ENCODE peak calls at places on chromosomes 3 and 15, in seven cellular contexts. One of them, this sample, is unnamed. For H3K4me1, the result is how much of the 10 kb centered on the place peaks cover.

GRCh38 chr15:74725845-74726773 is 781 bp upstream of the CYP1A1 start:
- DNase-seq in trophoblast cell: peak
- DNase-seq in H1: no peak
- DNase-seq in IMR-90: no peak
- DNase-seq in H9: peak
- DNase-seq in mesendoderm: peak
- DNase-seq in mesenchymal stem cell: peak
- DNase-seq in this sample: peak

GRCh38 chr3:184745526-184745925 is 33.7 kb upstream of the MAGEF1 start:
- DNase-seq in H9: no peak
- DNase-seq in mesendoderm: no peak
- DNase-seq in H1: no peak
- DNase-seq in trophoblast cell: no peak
- DNase-seq in IMR-90: no peak
- DNase-seq in mesenchymal stem cell: no peak
- DNase-seq in this sample: no peak

GRCh38 chr3:142934897-142935269 is 28.6 kb downstream of the PAQR9 start:
- DNase-seq in mesenchymal stem cell: no peak
- DNase-seq in mesendoderm: no peak
- DNase-seq in IMR-90: no peak
- DNase-seq in H1: no peak
- DNase-seq in H9: no peak
- DNase-seq in trophoblast cell: no peak
- DNase-seq in this sample: no peak

GRCh38 chr3:189787622-189788021 is 156.4 kb downstream of the TP63 start:
- DNase-seq in mesendoderm: no peak
- DNase-seq in H9: no peak
- DNase-seq in IMR-90: peak
- DNase-seq in H1: no peak
- DNase-seq in trophoblast cell: peak
- DNase-seq in mesenchymal stem cell: no peak
- DNase-seq in this sample: no peak

GRCh38 chr3:196563721-196564225 is 4.6 kb downstream of the WDR53 start:
- DNase-seq in mesenchymal stem cell: peak
- DNase-seq in H1: no peak
- DNase-seq in IMR-90: peak
- DNase-seq in H9: no peak
- DNase-seq in trophoblast cell: no peak
- DNase-seq in mesendoderm: no peak
- DNase-seq in this sample: no peak

GRCh38 chr3:167184511-167184910 is 195.6 kb downstream of the ZBBX start:
- DNase-seq in mesenchymal stem cell: no peak
- DNase-seq in H1: no peak
- DNase-seq in H9: peak
- DNase-seq in trophoblast cell: peak
- DNase-seq in mesendoderm: peak
- DNase-seq in IMR-90: no peak
- DNase-seq in this sample: no peak

GRCh38 chr3:4741404-4742307 is 237.6 kb upstream of the BHLHE40 start:
- DNase-seq in IMR-90: peak
- DNase-seq in H9: no peak
- DNase-seq in trophoblast cell: peak
- DNase-seq in mesendoderm: peak
- DNase-seq in H1: no peak
- DNase-seq in mesenchymal stem cell: peak
- DNase-seq in this sample: no peak

GRCh38 chr3:80014576-80014975 is 246.8 kb upstream of the ROBO1 start:
- DNase-seq in H1: no peak
- DNase-seq in H9: no peak
- DNase-seq in trophoblast cell: peak
- DNase-seq in mesendoderm: no peak
- DNase-seq in mesenchymal stem cell: no peak
- DNase-seq in IMR-90: no peak
- DNase-seq in this sample: no peak

GRCh38 chr3:188553569-188553968 is 399.6 kb downstream of the LPP start:
- DNase-seq in mesendoderm: peak
- DNase-seq in trophoblast cell: no peak
- DNase-seq in mesenchymal stem cell: peak
- DNase-seq in IMR-90: no peak
- DNase-seq in H1: no peak
- DNase-seq in H9: no peak
- DNase-seq in this sample: no peak

GRCh38 chr3:46858456-46858855 is 4.8 kb downstream of the MYL3 start:
- DNase-seq in trophoblast cell: no peak
- DNase-seq in mesendoderm: no peak
- DNase-seq in mesenchymal stem cell: no peak
- DNase-seq in IMR-90: no peak
- DNase-seq in H1: no peak
- DNase-seq in H9: no peak
- DNase-seq in this sample: no peak

GRCh38 chr3:106208979-106209378 is 340.2 kb upstream of the CBLB start:
- DNase-seq in mesenchymal stem cell: no peak
- DNase-seq in IMR-90: peak
- DNase-seq in H9: no peak
- DNase-seq in mesendoderm: no peak
- DNase-seq in H1: no peak
- DNase-seq in trophoblast cell: no peak
- DNase-seq in this sample: no peak

GRCh38 chr3:136733317-136733833 is 18.8 kb downstream of the STAG1 start:
- DNase-seq in IMR-90: peak
- DNase-seq in trophoblast cell: no peak
- DNase-seq in mesendoderm: no peak
- DNase-seq in H1: no peak
- DNase-seq in mesenchymal stem cell: no peak
- DNase-seq in H9: no peak
- DNase-seq in this sample: no peak

GRCh38 chr3:32937331-32937730 is 14.1 kb upstream of the CCR4 start:
- DNase-seq in trophoblast cell: no peak
- DNase-seq in IMR-90: no peak
- DNase-seq in H9: peak
- DNase-seq in mesenchymal stem cell: peak
- DNase-seq in H1: no peak
- DNase-seq in mesendoderm: no peak
- DNase-seq in this sample: no peak

GRCh38 chr15:73345658-73346057 is 23.1 kb downstream of the HCN4 start:
- DNase-seq in H1: no peak
- DNase-seq in mesendoderm: no peak
- DNase-seq in IMR-90: no peak
- DNase-seq in H9: no peak
- DNase-seq in trophoblast cell: no peak
- DNase-seq in mesenchymal stem cell: no peak
- DNase-seq in this sample: no peak

GRCh38 chr15:97114900-97115763 is 784.6 kb downstream of the NR2F2 start:
- DNase-seq in H1: no peak
- DNase-seq in mesendoderm: peak
- DNase-seq in H9: no peak
- DNase-seq in IMR-90: no peak
- DNase-seq in mesenchymal stem cell: no peak
- DNase-seq in trophoblast cell: no peak
- DNase-seq in this sample: no peak

GRCh38 chr15:53072077-53072476 is 281.9 kb upstream of the ONECUT1 start:
- DNase-seq in H1: peak
- DNase-seq in IMR-90: peak
- DNase-seq in mesenchymal stem cell: peak
- DNase-seq in H9: peak
- DNase-seq in mesendoderm: peak
- DNase-seq in trophoblast cell: peak
- DNase-seq in this sample: peak

GRCh38 chr15:78040653-78041244 is 36.8 kb downstream of the TBC1D2B start:
- DNase-seq in trophoblast cell: no peak
- DNase-seq in mesendoderm: no peak
- DNase-seq in mesenchymal stem cell: no peak
- DNase-seq in H1: no peak
- DNase-seq in IMR-90: no peak
- DNase-seq in H9: no peak
- DNase-seq in this sample: no peak

GRCh38 chr3:160448845-160449659 is 534 bp downstream of the TRIM59 start:
- DNase-seq in H9: no peak
- DNase-seq in mesendoderm: no peak
- DNase-seq in H1: no peak
- DNase-seq in mesenchymal stem cell: peak
- DNase-seq in IMR-90: peak
- DNase-seq in trophoblast cell: no peak
- DNase-seq in this sample: peak

GRCh38 chr3:129439381-129439816 is 349 bp downstream of the MBD4 start:
- DNase-seq in trophoblast cell: peak
- DNase-seq in mesendoderm: peak
- DNase-seq in H9: no peak
- DNase-seq in H1: no peak
- DNase-seq in IMR-90: no peak
- DNase-seq in mesenchymal stem cell: peak
- DNase-seq in this sample: no peak

GRCh38 chr3:177284383-177284881 is 87.2 kb upstream of the TBL1XR1 start:
- DNase-seq in IMR-90: peak
- DNase-seq in H1: peak
- DNase-seq in trophoblast cell: peak
- DNase-seq in H9: peak
- DNase-seq in mesenchymal stem cell: peak
- DNase-seq in mesendoderm: peak
- DNase-seq in this sample: no peak

GRCh38 chr3:138296639-138297038 is 33.0 kb downstream of the NME9 start:
- DNase-seq in mesenchymal stem cell: no peak
- DNase-seq in mesendoderm: no peak
- DNase-seq in trophoblast cell: no peak
- DNase-seq in H1: no peak
- DNase-seq in IMR-90: no peak
- DNase-seq in H9: no peak
- DNase-seq in this sample: no peak

GRCh38 chr3:52268036-52268435 is 10.4 kb downstream of the WDR82 start:
- DNase-seq in H9: no peak
- DNase-seq in mesenchymal stem cell: no peak
- DNase-seq in mesendoderm: no peak
- DNase-seq in H1: no peak
- DNase-seq in trophoblast cell: peak
- DNase-seq in IMR-90: no peak
- DNase-seq in this sample: no peak

GRCh38 chr15:72189250-72189902 is 8.2 kb downstream of the GRAMD2A start:
- DNase-seq in trophoblast cell: no peak
- DNase-seq in mesendoderm: no peak
- DNase-seq in IMR-90: no peak
- DNase-seq in H1: no peak
- DNase-seq in mesenchymal stem cell: no peak
- DNase-seq in H9: no peak
- DNase-seq in this sample: no peak

GRCh38 chr15:58628206-58629057 is 121.1 kb downstream of the ADAM10 start:
- DNase-seq in IMR-90: no peak
- DNase-seq in mesenchymal stem cell: peak
- DNase-seq in trophoblast cell: no peak
- DNase-seq in H9: no peak
- DNase-seq in mesendoderm: no peak
- DNase-seq in H1: no peak
- DNase-seq in this sample: no peak

GRCh38 chr3:98797905-98798304 is 34.8 kb downstream of the ST3GAL6 start:
- DNase-seq in H9: no peak
- DNase-seq in mesendoderm: no peak
- DNase-seq in mesenchymal stem cell: no peak
- DNase-seq in trophoblast cell: no peak
- DNase-seq in H1: no peak
- DNase-seq in IMR-90: no peak
- DNase-seq in this sample: no peak

GRCh38 chr15:81338422-81339007 is 14.6 kb upstream of the STARD5 start:
- DNase-seq in mesendoderm: no peak
- DNase-seq in mesenchymal stem cell: peak
- DNase-seq in H9: no peak
- DNase-seq in trophoblast cell: peak
- DNase-seq in H1: no peak
- DNase-seq in IMR-90: peak
- DNase-seq in this sample: no peak

GRCh38 chr3:121942116-121942786 is 48.0 kb downstream of the SLC15A2 start:
- DNase-seq in IMR-90: peak
- DNase-seq in trophoblast cell: peak
- DNase-seq in H9: no peak
- DNase-seq in mesenchymal stem cell: no peak
- DNase-seq in mesendoderm: no peak
- DNase-seq in H1: no peak
- DNase-seq in this sample: no peak

GRCh38 chr3:65473746-65474145 is 565.0 kb downstream of the MAGI1 start:
- DNase-seq in trophoblast cell: peak
- DNase-seq in H9: no peak
- DNase-seq in IMR-90: peak
- DNase-seq in mesenchymal stem cell: no peak
- DNase-seq in H1: no peak
- DNase-seq in mesendoderm: no peak
- DNase-seq in this sample: no peak

GRCh38 chr3:71491141-71491752 is 92.3 kb downstream of the FOXP1 start:
- DNase-seq in IMR-90: no peak
- DNase-seq in H1: no peak
- DNase-seq in mesendoderm: no peak
- DNase-seq in H9: no peak
- DNase-seq in trophoblast cell: no peak
- DNase-seq in mesenchymal stem cell: no peak
- DNase-seq in this sample: no peak

DNA sequence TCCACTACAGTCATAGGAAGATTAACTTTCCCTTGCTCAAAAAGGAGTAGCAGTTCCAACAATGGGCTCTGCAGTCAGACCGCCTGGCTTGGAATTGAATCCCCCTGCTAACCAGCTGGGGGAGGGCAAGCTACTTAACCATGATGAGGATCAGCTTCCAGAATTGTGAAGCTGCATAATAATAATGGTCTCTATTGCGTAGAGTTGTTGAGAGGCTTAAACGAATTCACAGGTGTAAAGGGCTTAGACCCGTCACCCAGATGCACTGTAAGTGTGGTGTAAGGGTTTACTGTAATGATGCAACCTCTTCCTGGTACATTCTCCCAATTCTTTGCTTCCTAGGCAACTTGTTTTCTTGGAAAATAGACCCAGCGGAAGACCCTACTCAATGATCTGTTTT is 185.3 kb upstream of the RGMA start:
- DNase-seq in mesendoderm: peak
- DNase-seq in trophoblast cell: peak
- DNase-seq in mesenchymal stem cell: no peak
- DNase-seq in H9: no peak
- DNase-seq in IMR-90: no peak
- DNase-seq in H1: no peak
- DNase-seq in this sample: no peak
- H3K4me1 ChIP-seq in mesendoderm: under half
- H3K4me1 ChIP-seq in trophoblast cell: under half
- H3K4me1 ChIP-seq in mesenchymal stem cell: under half
- H3K4me1 ChIP-seq in H9: under half
- H3K4me1 ChIP-seq in IMR-90: under half
- H3K4me1 ChIP-seq in H1: under half
- H3K4me1 ChIP-seq in this sample: under half

GRCh38 chr3:172087827-172088580 is 48.6 kb downstream of the FNDC3B start:
- DNase-seq in H9: no peak
- DNase-seq in H1: no peak
- DNase-seq in mesendoderm: no peak
- DNase-seq in IMR-90: no peak
- DNase-seq in mesenchymal stem cell: no peak
- DNase-seq in trophoblast cell: peak
- DNase-seq in this sample: no peak
- H3K4ac ChIP-seq in H9: no peak
- H3K4ac ChIP-seq in H1: no peak
- H3K4ac ChIP-seq in mesendoderm: no peak
- H3K4ac ChIP-seq in IMR-90: no peak
- H3K4ac ChIP-seq in mesenchymal stem cell: no peak
- H3K4ac ChIP-seq in trophoblast cell: peak
- H3K4ac ChIP-seq in this sample: no peak

GRCh38 chr15:40313531-40314398 is 6.0 kb upstream of the PLCB2 start:
- DNase-seq in trophoblast cell: no peak
- DNase-seq in mesendoderm: no peak
- DNase-seq in mesenchymal stem cell: no peak
- DNase-seq in H1: no peak
- DNase-seq in IMR-90: no peak
- DNase-seq in H9: no peak
- DNase-seq in this sample: no peak
- H3K4me2 ChIP-seq in trophoblast cell: no peak
- H3K4me2 ChIP-seq in mesendoderm: no peak
- H3K4me2 ChIP-seq in mesenchymal stem cell: no peak
- H3K4me2 ChIP-seq in H1: no peak
- H3K4me2 ChIP-seq in IMR-90: no peak
- H3K4me2 ChIP-seq in H9: no peak
- H3K4me2 ChIP-seq in this sample: no peak

GRCh38 chr15:101451192-101451799 is 38.2 kb downstream of the PCSK6 start:
- DNase-seq in H1: no peak
- DNase-seq in H9: no peak
- DNase-seq in mesendoderm: no peak
- DNase-seq in trophoblast cell: peak
- DNase-seq in mesenchymal stem cell: peak
- DNase-seq in IMR-90: no peak
- DNase-seq in this sample: no peak
- H3K4me1 ChIP-seq in H1: under half
- H3K4me1 ChIP-seq in H9: under half
- H3K4me1 ChIP-seq in mesendoderm: under half
- H3K4me1 ChIP-seq in trophoblast cell: under half
- H3K4me1 ChIP-seq in mesenchymal stem cell: under half
- H3K4me1 ChIP-seq in IMR-90: under half
- H3K4me1 ChIP-seq in this sample: under half